ENCODE peak calls at places on chromosomes 13 and 19, in five cellular contexts. One of them, this sample, is unnamed.

GRCh38 chr13:112857914-112858490 is 111.0 kb upstream of the MCF2L start:
- DNase-seq in neural progenitor cell: no peak
- DNase-seq in GM13976: no peak
- DNase-seq in fibroblast of mammary gland: no peak
- DNase-seq in neural crest cell: no peak
- DNase-seq in this sample: no peak

GRCh38 chr13:31223215-31223614 is 23.4 kb downstream of the B3GLCT start:
- DNase-seq in neural progenitor cell: no peak
- DNase-seq in GM13976: no peak
- DNase-seq in fibroblast of mammary gland: no peak
- DNase-seq in neural crest cell: no peak
- DNase-seq in this sample: no peak

GRCh38 chr13:20684041-20684440 is 19.5 kb upstream of the IL17D start:
- DNase-seq in neural progenitor cell: no peak
- DNase-seq in GM13976: no peak
- DNase-seq in fibroblast of mammary gland: no peak
- DNase-seq in neural crest cell: no peak
- DNase-seq in this sample: no peak

GRCh38 chr19:36266375-36266961 is 51.6 kb downstream of the ZNF146 start:
- DNase-seq in neural progenitor cell: no peak
- DNase-seq in GM13976: peak; percentile 8
- DNase-seq in fibroblast of mammary gland: no peak
- DNase-seq in neural crest cell: no peak
- DNase-seq in this sample: no peak

GRCh38 chr19:3357731-3358391 is 8.5 kb upstream of the NFIC start:
- DNase-seq in neural progenitor cell: peak; percentile 68
- DNase-seq in GM13976: no peak
- DNase-seq in fibroblast of mammary gland: no peak
- DNase-seq in neural crest cell: no peak
- DNase-seq in this sample: no peak

GRCh38 chr13:27012482-27013197 is 159.0 kb downstream of the USP12 start:
- DNase-seq in neural progenitor cell: no peak
- DNase-seq in GM13976: no peak
- DNase-seq in fibroblast of mammary gland: peak; percentile 95
- DNase-seq in neural crest cell: no peak
- DNase-seq in this sample: no peak

GRCh38 chr19:11236324-11237301 is 2.8 kb upstream of the ANGPTL8 start:
- DNase-seq in neural progenitor cell: no peak
- DNase-seq in GM13976: no peak
- DNase-seq in fibroblast of mammary gland: no peak
- DNase-seq in neural crest cell: no peak
- DNase-seq in this sample: no peak

GRCh38 chr19:55179570-55180484 is at the start of gene SYT5:
- DNase-seq in neural progenitor cell: peak; percentile 82
- DNase-seq in GM13976: peak; percentile 89
- DNase-seq in fibroblast of mammary gland: no peak
- DNase-seq in neural crest cell: peak; percentile 47
- DNase-seq in this sample: peak; percentile 75

GRCh38 chr19:2578391-2578826 is 102.5 kb downstream of the GADD45B start:
- DNase-seq in neural progenitor cell: peak; percentile 43
- DNase-seq in GM13976: no peak
- DNase-seq in fibroblast of mammary gland: peak; percentile 35
- DNase-seq in neural crest cell: no peak
- DNase-seq in this sample: no peak

GRCh38 chr13:110365876-110366275 is 58.8 kb downstream of the COL4A2 start:
- DNase-seq in neural progenitor cell: no peak
- DNase-seq in GM13976: no peak
- DNase-seq in fibroblast of mammary gland: no peak
- DNase-seq in neural crest cell: no peak
- DNase-seq in this sample: no peak

GRCh38 chr13:110360598-110360997 is 53.5 kb downstream of the COL4A2 start:
- DNase-seq in neural progenitor cell: peak; percentile 48
- DNase-seq in GM13976: no peak
- DNase-seq in fibroblast of mammary gland: no peak
- DNase-seq in neural crest cell: no peak
- DNase-seq in this sample: no peak

GRCh38 chr13:110364081-110364480 is 57.0 kb downstream of the COL4A2 start:
- DNase-seq in neural progenitor cell: no peak
- DNase-seq in GM13976: no peak
- DNase-seq in fibroblast of mammary gland: no peak
- DNase-seq in neural crest cell: no peak
- DNase-seq in this sample: no peak

GRCh38 chr13:110361365-110361911 is 54.4 kb downstream of the COL4A2 start:
- DNase-seq in neural progenitor cell: no peak
- DNase-seq in GM13976: no peak
- DNase-seq in fibroblast of mammary gland: peak; percentile 60
- DNase-seq in neural crest cell: no peak
- DNase-seq in this sample: no peak

DNA sequence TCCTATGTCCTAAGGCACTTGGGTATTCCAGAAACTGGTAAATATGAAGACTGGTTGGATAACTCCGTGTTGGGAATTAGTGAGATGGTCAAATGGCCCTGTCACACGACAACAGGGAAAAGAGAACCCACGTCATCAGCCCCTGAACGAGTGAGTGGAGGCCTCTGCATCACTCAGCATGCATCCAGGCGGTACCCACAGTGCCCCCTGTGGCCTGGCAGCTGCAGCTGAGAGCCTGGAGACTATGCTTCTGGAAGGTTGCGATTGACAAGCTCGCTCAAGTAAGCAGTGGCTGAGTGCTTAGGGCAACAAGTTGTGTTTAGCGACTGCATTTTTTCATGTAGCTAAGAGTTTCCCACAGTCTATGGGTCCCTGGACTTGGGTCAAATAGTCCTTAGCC is 55.9 kb downstream of the COL4A2 start:
- DNase-seq in neural progenitor cell: peak; percentile 29
- DNase-seq in GM13976: no peak
- DNase-seq in fibroblast of mammary gland: no peak
- DNase-seq in neural crest cell: no peak
- DNase-seq in this sample: peak; percentile 30
- TF ChIP-seq CTCF in neural progenitor cell: peak; percentile 46
- TF ChIP-seq CTCF in GM13976: no peak
- TF ChIP-seq CTCF in fibroblast of mammary gland: no peak
- TF ChIP-seq CTCF in neural crest cell: no peak
- TF ChIP-seq CTCF in this sample: no peak

DNA sequence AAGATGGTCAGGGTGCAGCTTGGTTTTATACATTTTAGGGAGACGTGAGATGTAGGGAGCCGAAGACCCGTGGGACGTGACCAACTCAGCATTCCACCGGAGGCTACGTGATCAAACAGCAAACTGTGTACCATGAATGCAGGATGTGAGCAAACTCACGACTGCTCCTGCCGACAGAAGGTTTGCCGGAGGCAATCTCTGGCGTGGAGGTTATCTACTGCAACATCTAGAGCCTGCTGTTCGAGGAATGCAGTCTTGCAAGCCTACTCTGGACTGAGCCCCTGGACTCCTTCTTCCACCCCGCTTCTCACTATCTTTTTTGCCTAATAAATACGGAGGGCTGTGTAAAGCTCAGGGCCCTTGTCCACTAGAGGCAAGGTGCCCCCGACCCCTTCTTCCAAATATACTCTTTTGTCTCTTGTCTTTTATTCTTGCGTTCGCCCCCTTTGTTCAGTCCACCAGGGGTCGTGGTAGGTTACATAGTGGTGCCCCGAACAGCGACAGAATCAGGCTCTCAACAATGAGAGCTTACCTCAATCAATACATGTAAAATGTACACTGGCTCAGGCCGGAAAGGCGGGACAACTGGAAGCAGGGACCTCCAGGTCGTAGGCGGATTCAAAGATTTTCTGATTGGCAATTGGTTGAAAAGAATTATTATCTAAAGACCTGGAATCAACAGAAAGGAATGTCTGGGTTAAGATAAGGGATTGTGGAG is 8.9 kb upstream of the OR1I1 start:
- DNase-seq in neural progenitor cell: peak; percentile 7
- DNase-seq in GM13976: no peak
- DNase-seq in fibroblast of mammary gland: no peak
- DNase-seq in neural crest cell: no peak
- DNase-seq in this sample: peak; percentile 7
- TF ChIP-seq CTCF in neural progenitor cell: no peak
- TF ChIP-seq CTCF in GM13976: no peak
- TF ChIP-seq CTCF in fibroblast of mammary gland: no peak
- TF ChIP-seq CTCF in neural crest cell: peak; percentile 28
- TF ChIP-seq CTCF in this sample: no peak

GRCh38 chr13:49670828-49671227 is 20.5 kb downstream of the EBPL start:
- DNase-seq in neural progenitor cell: no peak
- DNase-seq in GM13976: no peak
- DNase-seq in fibroblast of mammary gland: no peak
- DNase-seq in neural crest cell: no peak
- DNase-seq in this sample: no peak

GRCh38 chr13:49664606-49665005 is 26.7 kb downstream of the EBPL start:
- DNase-seq in neural progenitor cell: peak; percentile 87
- DNase-seq in GM13976: no peak
- DNase-seq in fibroblast of mammary gland: no peak
- DNase-seq in neural crest cell: no peak
- DNase-seq in this sample: no peak

GRCh38 chr13:49667773-49668172 is 23.5 kb downstream of the EBPL start:
- DNase-seq in neural progenitor cell: no peak
- DNase-seq in GM13976: no peak
- DNase-seq in fibroblast of mammary gland: peak; percentile 45
- DNase-seq in neural crest cell: no peak
- DNase-seq in this sample: no peak

GRCh38 chr13:49669735-49670309 is 21.5 kb downstream of the EBPL start:
- DNase-seq in neural progenitor cell: peak; percentile 77
- DNase-seq in GM13976: peak; percentile 48
- DNase-seq in fibroblast of mammary gland: peak; percentile 76
- DNase-seq in neural crest cell: peak; percentile 45
- DNase-seq in this sample: peak; percentile 62
- TF ChIP-seq CTCF in neural progenitor cell: peak; percentile 75
- TF ChIP-seq CTCF in GM13976: peak; percentile 23
- TF ChIP-seq CTCF in fibroblast of mammary gland: peak; percentile 88
- TF ChIP-seq CTCF in neural crest cell: peak; percentile 79
- TF ChIP-seq CTCF in this sample: peak; percentile 16

GRCh38 chr13:103388839-103389238 is 322.6 kb upstream of the SLC10A2 start:
- DNase-seq in neural progenitor cell: no peak
- DNase-seq in GM13976: no peak
- DNase-seq in fibroblast of mammary gland: no peak
- DNase-seq in neural crest cell: no peak
- DNase-seq in this sample: no peak
- TF ChIP-seq CTCF in neural progenitor cell: peak; percentile 10
- TF ChIP-seq CTCF in GM13976: no peak
- TF ChIP-seq CTCF in fibroblast of mammary gland: no peak
- TF ChIP-seq CTCF in neural crest cell: peak; percentile 37
- TF ChIP-seq CTCF in this sample: no peak

DNA sequence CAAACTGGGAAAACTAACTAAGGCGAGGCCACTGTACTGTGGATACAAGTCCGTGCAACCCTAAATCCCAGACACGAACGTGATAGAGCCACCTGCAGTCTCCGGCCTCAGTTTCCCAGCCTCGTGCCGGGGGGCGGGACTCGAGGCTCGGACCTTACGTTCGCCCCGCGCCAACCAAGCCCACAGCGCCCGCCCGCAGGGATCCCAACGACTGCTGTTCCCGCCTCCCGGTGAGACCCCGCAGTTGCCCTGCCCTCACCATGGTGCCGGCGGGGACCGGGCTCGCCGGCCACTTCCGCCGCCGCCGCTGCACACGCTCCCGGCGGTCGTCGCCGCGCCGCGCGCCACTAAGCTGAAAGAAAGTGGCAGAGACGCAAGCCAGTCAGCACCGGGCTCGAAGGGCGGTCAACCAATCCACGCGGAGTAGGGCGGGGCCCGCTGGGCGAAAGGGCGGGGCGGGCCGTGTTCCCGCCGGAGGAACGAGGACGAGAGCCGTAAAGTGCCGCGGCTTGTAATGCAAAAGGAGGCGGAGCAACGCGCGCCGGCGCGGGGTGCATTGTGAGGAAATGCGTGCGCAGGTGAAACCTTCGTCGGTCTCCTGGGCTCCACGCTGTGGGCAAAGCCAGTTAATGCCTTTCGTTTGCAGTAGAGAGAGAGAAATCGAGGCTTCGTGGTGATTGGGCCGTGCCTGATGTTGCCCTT is at the start of gene LSM4:
- DNase-seq in neural progenitor cell: peak; percentile 100
- DNase-seq in GM13976: peak; percentile 99
- DNase-seq in fibroblast of mammary gland: peak; percentile 94
- DNase-seq in neural crest cell: peak; percentile 97
- DNase-seq in this sample: peak; percentile 99
- TF ChIP-seq CTCF in neural progenitor cell: peak; percentile 38
- TF ChIP-seq CTCF in GM13976: peak; percentile 47
- TF ChIP-seq CTCF in fibroblast of mammary gland: peak; percentile 10
- TF ChIP-seq CTCF in neural crest cell: peak; percentile 47
- TF ChIP-seq CTCF in this sample: no peak

GRCh38 chr13:41694902-41695301 is 237.6 kb downstream of the RGCC start:
- DNase-seq in neural progenitor cell: no peak
- DNase-seq in GM13976: peak; percentile 28
- DNase-seq in fibroblast of mammary gland: peak; percentile 98
- DNase-seq in neural crest cell: no peak
- DNase-seq in this sample: no peak
- TF ChIP-seq CTCF in neural progenitor cell: no peak
- TF ChIP-seq CTCF in GM13976: no peak
- TF ChIP-seq CTCF in fibroblast of mammary gland: no peak
- TF ChIP-seq CTCF in neural crest cell: no peak
- TF ChIP-seq CTCF in this sample: no peak

DNA sequence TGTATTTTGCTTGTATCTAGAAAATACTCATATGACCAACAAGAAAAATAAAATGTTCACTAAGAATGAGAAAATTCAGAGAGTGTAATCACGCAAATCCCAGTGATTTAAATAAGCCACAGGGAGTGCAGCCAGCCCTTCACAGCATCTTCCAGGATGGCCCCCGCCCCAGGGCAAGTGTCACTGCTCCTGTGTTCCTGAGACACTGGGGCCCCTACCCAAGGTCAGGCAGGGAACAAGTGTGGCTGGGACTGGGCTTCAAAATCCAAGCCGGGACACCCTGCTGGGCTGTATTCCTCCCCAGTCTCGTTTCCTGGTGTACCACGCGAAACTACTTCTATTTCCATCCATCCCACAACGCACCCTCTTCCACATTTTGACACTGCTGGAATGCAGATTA is 18.1 kb upstream of the CCNP start:
- DNase-seq in neural progenitor cell: no peak
- DNase-seq in GM13976: no peak
- DNase-seq in fibroblast of mammary gland: no peak
- DNase-seq in neural crest cell: no peak
- DNase-seq in this sample: no peak
- TF ChIP-seq CTCF in neural progenitor cell: no peak
- TF ChIP-seq CTCF in GM13976: no peak
- TF ChIP-seq CTCF in fibroblast of mammary gland: no peak
- TF ChIP-seq CTCF in neural crest cell: no peak
- TF ChIP-seq CTCF in this sample: no peak

This sample was measured in endothelial cell.